ENCODE peak calls at places on chromosomes 11 and 22, in eight cellular contexts. W is naive thymus-derived CD8-positive, alpha-beta T cell; Y is NAMALWA; X is colonic mucosa; D is MV-4-11; V is EH; J is amniotic stem cell; Q is NCI-H748 treated with DMSO at 0.1 percent for 48 hours. H is an unnamed sample.

GRCh38 chr11:61955031-61955415 is 4.9 kb downstream of the BEST1 start:
- DNase-seq in V (peak; percentile 90), Q (no peak), Y (no peak), W (no peak), X (peak; percentile 48), J (peak; percentile 34), D (peak; percentile 90), H (peak; percentile 86)

GRCh38 chr11:68312117-68312779 is at the start of gene LRP5:
- DNase-seq in X (no peak), D (no peak), J (no peak), Q (no peak), W (no peak), V (peak; percentile 50), Y (no peak), H (peak; percentile 71)

GRCh38 chr11:44400431-44400830 is 90.5 kb upstream of the ALX4 start:
- DNase-seq in X (no peak), D (no peak), W (no peak), J (no peak), V (no peak), Y (peak; percentile 72), Q (no peak), H (no peak)

GRCh38 chr11:126345759-126346585 is 9.5 kb upstream of the ST3GAL4 start:
- DNase-seq in V (peak; percentile 82), J (no peak), Y (no peak), D (peak; percentile 87), W (no peak), Q (no peak), X (peak; percentile 37), H (no peak)

GRCh38 chr11:12893787-12894672 is 115.1 kb upstream of the RASSF10 start:
- DNase-seq in J (no peak), X (peak; percentile 78), V (peak; percentile 70), Y (peak; percentile 63), Q (peak; percentile 36), W (peak; percentile 70), D (peak; percentile 5), H (peak; percentile 71)

GRCh38 chr11:117839936-117840813 is 15.6 kb upstream of the FXYD2 start:
- DNase-seq in Y (no peak), Q (no peak), V (no peak), J (no peak), W (no peak), D (no peak), X (no peak), H (peak; percentile 33)

GRCh38 chr11:7089328-7090251 is 792 bp downstream of the RBMXL2 start:
- DNase-seq in Y (no peak), Q (no peak), X (no peak), W (no peak), J (no peak), V (no peak), D (no peak), H (no peak)

GRCh38 chr11:20719821-20720220 is 50.4 kb downstream of the NELL1 start:
- DNase-seq in V (no peak), J (no peak), X (no peak), D (no peak), Q (no peak), W (no peak), Y (no peak), H (no peak)

GRCh38 chr11:93773045-93773477 is 11.0 kb upstream of the MED17 start:
- DNase-seq in W (no peak), Q (no peak), V (no peak), D (no peak), Y (no peak), X (no peak), J (no peak), H (no peak)

GRCh38 chr22:32122899-32123298 is 36.2 kb downstream of the C22orf42 start:
- DNase-seq in W (no peak), X (no peak), Y (no peak), Q (no peak), D (no peak), V (no peak), J (no peak), H (no peak)

GRCh38 chr22:36435516-36436415 is 45.7 kb downstream of the TXN2 start:
- DNase-seq in Y (peak; percentile 40), D (peak; percentile 74), W (peak; percentile 84), J (no peak), Q (peak; percentile 54), X (peak; percentile 88), V (no peak), H (no peak)

GRCh38 chr11:120055646-120056045 is 82.3 kb downstream of the TRIM29 start:
- DNase-seq in X (no peak), J (no peak), Y (no peak), Q (no peak), V (peak; percentile 63), W (no peak), D (no peak), H (no peak)

GRCh38 chr11:69251639-69252493 is 42.1 kb upstream of the MYEOV start:
- DNase-seq in W (no peak), J (no peak), Y (no peak), X (no peak), D (no peak), V (no peak), Q (no peak), H (peak; percentile 64)

GRCh38 chr11:34028407-34028804 is 23.1 kb upstream of the CAPRIN1 start:
- DNase-seq in J (no peak), D (no peak), X (peak; percentile 28), V (peak; percentile 17), W (no peak), Q (no peak), Y (no peak), H (no peak)

GRCh38 chr22:27401321-27401720 is 400.2 kb downstream of the MN1 start:
- DNase-seq in V (peak; percentile 33), X (no peak), Y (no peak), J (no peak), W (no peak), Q (no peak), D (no peak), H (no peak)

GRCh38 chr11:122853261-122853660 is 15.0 kb downstream of the CRTAM start:
- DNase-seq in V (peak; percentile 20), Y (no peak), Q (no peak), D (no peak), J (no peak), W (no peak), X (no peak), H (no peak)

GRCh38 chr11:60098508-60098907 is 10.0 kb downstream of the MS4A2 start:
- DNase-seq in D (no peak), Q (no peak), Y (no peak), W (no peak), X (no peak), V (no peak), J (no peak), H (no peak)

GRCh38 chr11:67071420-67072284 is 15.0 kb downstream of the RHOD start:
- DNase-seq in D (peak; percentile 37), V (peak; percentile 52), Q (peak; percentile 5), W (peak; percentile 81), Y (peak; percentile 71), J (no peak), X (peak; percentile 88), H (peak; percentile 90)

GRCh38 chr11:12864316-12865156 is 144.6 kb upstream of the RASSF10 start:
- DNase-seq in Q (peak; percentile 91), W (no peak), X (no peak), J (no peak), Y (peak; percentile 28), D (peak; percentile 35), V (peak; percentile 88), H (no peak)

GRCh38 chr11:68579455-68579854 is 104.9 kb upstream of the GAL start:
- DNase-seq in Y (no peak), X (no peak), Q (no peak), V (no peak), W (no peak), J (no peak), D (no peak), H (no peak)

GRCh38 chr11:56663386-56663785 is at the start of gene OR5AR1:
- DNase-seq in Y (no peak), W (no peak), D (no peak), X (no peak), Q (no peak), V (no peak), J (no peak), H (no peak)

GRCh38 chr22:42892571-42893316 is 35.7 kb upstream of the ARFGAP3 start:
- DNase-seq in X (no peak), W (no peak), D (peak; percentile 9), V (no peak), Y (no peak), Q (no peak), J (no peak), H (no peak)

GRCh38 chr22:39422101-39422500 is 22.5 kb downstream of the TAB1 start:
- DNase-seq in J (no peak), V (no peak), Q (no peak), D (peak; percentile 9), Y (no peak), X (no peak), W (no peak), H (no peak)

GRCh38 chr11:62879554-62879953 is 1.1 kb upstream of the SLC3A2 start:
- DNase-seq in Q (no peak), W (no peak), X (no peak), D (no peak), J (no peak), Y (no peak), V (peak; percentile 19), H (no peak)

GRCh38 chr11:61897387-61898246 is 6.3 kb upstream of the FADS3 start:
- DNase-seq in Q (peak; percentile 39), V (peak; percentile 70), X (peak; percentile 83), D (peak; percentile 46), Y (peak; percentile 85), J (no peak), W (peak; percentile 85), H (peak; percentile 88)

GRCh38 chr22:39916496-39916895 is 15.6 kb downstream of the GRAP2 start:
- DNase-seq in Y (no peak), V (no peak), D (no peak), J (no peak), W (no peak), X (no peak), Q (no peak), H (no peak)

GRCh38 chr22:29457730-29458129 is 19.3 kb downstream of the RFPL1 start:
- DNase-seq in Q (no peak), X (peak; percentile 24), V (peak; percentile 58), Y (peak; percentile 69), W (no peak), D (no peak), J (no peak), H (no peak)

GRCh38 chr11:115085461-115086220 is 407.3 kb downstream of the NXPE2 start:
- DNase-seq in X (no peak), Y (no peak), D (no peak), J (no peak), V (no peak), W (no peak), Q (no peak), H (no peak)

GRCh38 chr11:46410021-46410420 is 18.4 kb upstream of the CHRM4 start:
- DNase-seq in X (no peak), Q (no peak), D (no peak), J (no peak), W (no peak), V (no peak), Y (no peak), H (peak; percentile 27)

GRCh38 chr11:5138256-5138655 is at the start of gene OR52A5:
- DNase-seq in X (no peak), Y (no peak), W (no peak), J (no peak), Q (no peak), D (no peak), V (no peak), H (no peak)

GRCh38 chr11:95443386-95443785 is 212.4 kb upstream of the SESN3 start:
- DNase-seq in W (no peak), Q (no peak), Y (peak; percentile 6), X (no peak), D (peak; percentile 68), V (no peak), J (no peak), H (no peak)

GRCh38 chr22:46060292-46061123 is 83.5 kb upstream of the WNT7B start:
- DNase-seq in J (no peak), D (no peak), Y (no peak), Q (no peak), W (no peak), X (no peak), V (no peak), H (no peak)

GRCh38 chr11:20050048-20050447 is 110.2 kb downstream of the DBX1 start:
- DNase-seq in J (no peak), X (no peak), V (no peak), W (no peak), Y (no peak), Q (no peak), D (no peak), H (no peak)

H was measured in upper lobe of right lung.